ENCODE peak calls at places on chromosomes 6 and 20, in seven cellular contexts. Z is SK-N-SH, S is neural progenitor cell, N is thoracic aorta, R is lower lobe of right lung, V is heart right ventricle, X is hepatocyte. T is an unnamed sample.

GRCh38 chr6:89239338-89239737 is 22.2 kb upstream of the GABRR1 start:
- DNase-seq in N (no peak), X (no peak), R (no peak), S (no peak), V (no peak), Z (peak; percentile 34), T (no peak)

GRCh38 chr6:111522393-111523020 is 39.5 kb upstream of the REV3L start:
- DNase-seq in X (no peak), Z (no peak), V (no peak), R (no peak), S (no peak), N (no peak), T (no peak)

GRCh38 chr6:13725570-13725969 is 13.9 kb upstream of the RANBP9 start:
- DNase-seq in R (no peak), Z (no peak), N (no peak), S (no peak), V (no peak), X (no peak), T (peak; percentile 98)

GRCh38 chr6:122735618-122736017 is 43.9 kb upstream of the FABP7 start:
- DNase-seq in R (no peak), N (no peak), V (no peak), S (no peak), Z (no peak), X (no peak), T (peak; percentile 100)

GRCh38 chr20:48198951-48199431 is 413.7 kb upstream of the SULF2 start:
- DNase-seq in S (no peak), Z (no peak), X (no peak), V (no peak), R (no peak), N (no peak), T (no peak)

GRCh38 chr6:91659881-91660280 is 1073.0 kb upstream of the MAP3K7 start:
- DNase-seq in V (no peak), Z (no peak), N (no peak), R (no peak), S (no peak), X (no peak), T (no peak)

GRCh38 chr6:100271625-100272024 is 193.1 kb downstream of the SIM1 start:
- DNase-seq in V (no peak), X (no peak), N (no peak), Z (no peak), R (no peak), S (no peak), T (no peak)

GRCh38 chr20:34862724-34863123 is 9.9 kb downstream of the GGT7 start:
- DNase-seq in Z (no peak), S (no peak), R (no peak), V (no peak), X (no peak), N (no peak), T (no peak)

GRCh38 chr6:27426045-27426620 is 37.6 kb downstream of the ZNF391 start:
- DNase-seq in N (no peak), R (no peak), V (no peak), Z (no peak), S (no peak), X (no peak), T (peak; percentile 4)

GRCh38 chr6:41277644-41278043 is 8.8 kb downstream of the TREM1 start:
- DNase-seq in X (no peak), R (no peak), V (peak; percentile 21), Z (no peak), S (no peak), N (no peak), T (no peak)

GRCh38 chr20:43740642-43741041 is 13.8 kb upstream of the GTSF1L start:
- DNase-seq in V (no peak), N (no peak), S (no peak), X (no peak), R (no peak), Z (no peak), T (no peak)

GRCh38 chr20:55273149-55273548 is 732.2 kb downstream of the CBLN4 start:
- DNase-seq in X (no peak), Z (no peak), V (peak; percentile 7), S (no peak), N (no peak), R (no peak), T (no peak)

GRCh38 chr6:12060780-12061619 is 48.9 kb downstream of the HIVEP1 start:
- DNase-seq in R (peak; percentile 84), Z (no peak), V (peak; percentile 58), N (no peak), X (peak; percentile 37), S (peak; percentile 66), T (peak; percentile 59)

GRCh38 chr20:3847419-3847940 is 846 bp downstream of the MAVS start:
- DNase-seq in X (no peak), S (no peak), Z (no peak), V (no peak), R (no peak), N (no peak), T (no peak)

GRCh38 chr6:79070206-79070825 is 7.7 kb downstream of the PHIP start:
- DNase-seq in X (no peak), R (no peak), Z (no peak), V (no peak), S (no peak), N (no peak), T (no peak)

GRCh38 chr20:45781391-45781931 is 10.2 kb downstream of the WFDC3 start:
- DNase-seq in Z (no peak), X (peak; percentile 53), V (no peak), N (no peak), S (no peak), R (no peak), T (peak; percentile 97)

GRCh38 chr6:131754088-131754487 is 43.3 kb upstream of the CTAGE9 start:
- DNase-seq in X (no peak), N (no peak), Z (no peak), V (no peak), S (no peak), R (no peak), T (no peak)

GRCh38 chr6:45930419-45931059 is 85.1 kb downstream of the CLIC5 start:
- DNase-seq in V (peak; percentile 73), S (peak; percentile 72), N (no peak), R (peak; percentile 70), Z (peak; percentile 62), X (peak; percentile 82), T (peak; percentile 44)

GRCh38 chr20:62227977-62228958 is 8.2 kb upstream of the HRH3 start:
- DNase-seq in X (no peak), Z (peak; percentile 40), V (no peak), R (no peak), S (peak; percentile 44), N (no peak), T (no peak)

GRCh38 chr6:53524455-53524815 is 20.5 kb downstream of the GCLC start:
- DNase-seq in V (no peak), N (no peak), S (no peak), R (no peak), Z (no peak), X (peak; percentile 24), T (peak; percentile 72)

GRCh38 chr6:27478706-27479318 is 5.9 kb upstream of the ZNF184 start:
- DNase-seq in Z (peak; percentile 40), X (peak; percentile 91), V (peak; percentile 93), N (peak; percentile 79), R (peak; percentile 89), S (peak; percentile 86), T (peak; percentile 81)

GRCh38 chr20:32980131-32980941 is 23.9 kb downstream of the SUN5 start:
- DNase-seq in X (peak; percentile 44), V (no peak), N (no peak), S (peak; percentile 57), Z (no peak), R (no peak), T (no peak)
- H3K36me3 ChIP-seq in X (no peaks in the 10 kb centered on the region), V (no peaks in the 10 kb centered on the region), N (no peaks in the 10 kb centered on the region), S (no peaks in the 10 kb centered on the region), Z (no peaks in the 10 kb centered on the region), R (no peaks in the 10 kb centered on the region), T (no peaks in the 10 kb centered on the region)

GRCh38 chr6:114733596-114733995 is 390.8 kb upstream of the HS3ST5 start:
- DNase-seq in N (no peak), X (no peak), V (no peak), R (no peak), Z (no peak), S (no peak), T (no peak)

GRCh38 chr6:114739656-114740055 is 396.8 kb upstream of the HS3ST5 start:
- DNase-seq in R (no peak), N (no peak), S (no peak), X (no peak), V (no peak), Z (no peak), T (peak; percentile 3)

GRCh38 chr6:114740547-114740946 is 397.7 kb upstream of the HS3ST5 start:
- DNase-seq in V (peak; percentile 11), Z (no peak), N (no peak), S (no peak), X (no peak), R (no peak), T (no peak)

DNA sequence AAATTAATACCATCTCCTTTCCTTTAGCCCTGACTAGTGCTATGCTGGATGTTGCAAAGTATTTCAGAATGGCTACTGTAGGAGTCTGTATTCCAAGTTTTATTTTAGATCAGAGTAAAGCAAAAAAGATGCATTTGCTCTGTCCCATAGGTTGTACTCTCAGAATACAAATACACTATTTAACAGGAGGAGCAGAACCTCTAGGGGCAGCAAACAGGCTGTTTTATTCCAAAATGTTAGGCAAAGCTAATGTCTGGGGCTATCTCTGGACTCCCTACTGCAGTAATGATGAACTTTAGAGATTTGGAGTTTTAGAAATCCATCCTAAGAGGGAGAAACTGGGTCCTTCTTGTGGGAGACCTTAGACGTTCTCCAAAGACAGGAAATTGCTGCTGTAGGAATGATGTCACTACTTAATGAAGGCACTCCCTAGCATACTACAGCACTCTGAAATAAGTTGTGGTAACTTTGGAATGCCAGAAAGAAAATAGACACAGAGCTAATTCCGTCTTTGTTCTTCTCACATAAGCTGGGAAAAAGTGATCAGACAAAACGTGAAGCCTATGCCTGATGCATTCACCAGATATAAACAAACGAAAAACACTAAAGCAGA is 392.4 kb upstream of the HS3ST5 start:
- DNase-seq in X (no peak), S (peak; percentile 2), N (no peak), R (no peak), Z (no peak), V (no peak), T (no peak)
- TF ChIP-seq CTCF in X (peak; percentile 25), S (peak; percentile 33), N (no peak), R (no peak), Z (no peak), V (no peak), T (no peak)

DNA sequence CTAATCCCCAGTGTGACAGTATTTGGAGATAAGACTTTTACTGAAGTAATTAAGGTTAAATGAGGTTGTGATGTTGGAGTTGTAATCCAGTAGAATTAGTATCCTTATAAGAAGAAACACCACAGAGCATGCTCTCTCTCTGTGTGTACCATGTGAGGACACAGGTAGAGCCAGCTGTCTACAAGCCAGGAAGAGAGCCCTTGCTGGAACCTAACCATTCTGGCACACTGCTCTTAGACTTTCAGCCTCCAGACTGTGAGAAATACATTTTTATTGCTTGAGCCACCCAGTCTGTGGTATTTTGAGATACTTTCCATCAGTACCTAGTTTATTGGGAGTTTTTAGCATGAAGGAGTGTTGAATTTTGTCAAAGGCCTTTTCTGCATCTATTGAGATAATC is 110.2 kb downstream of the PHF3 start:
- DNase-seq in Z (no peak), X (no peak), V (no peak), R (no peak), S (no peak), N (no peak), T (no peak)
- H3K4me3 ChIP-seq in Z (no peak overlapping the region), X (no peak overlapping the region), V (no peak overlapping the region), R (no peak overlapping the region), S (no peak overlapping the region), N (no peak overlapping the region), T (no peak overlapping the region)

DNA sequence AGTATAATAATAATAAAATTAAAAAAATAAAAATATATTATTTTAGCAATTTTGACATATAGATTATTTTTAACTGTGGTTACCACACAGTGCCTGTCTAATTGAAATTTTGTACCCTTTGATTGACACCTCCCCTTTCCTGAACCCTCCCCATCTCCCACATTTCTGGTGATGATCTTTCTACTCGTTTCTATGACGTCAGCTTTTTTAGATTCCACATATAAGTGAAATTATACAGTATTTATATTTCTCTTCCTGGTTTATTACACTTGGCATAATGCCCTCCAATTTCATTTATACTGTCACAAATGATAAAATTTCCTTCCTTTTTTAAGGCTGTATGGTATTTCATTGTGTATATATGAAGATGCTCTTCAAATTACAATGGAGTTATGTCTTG is 258.1 kb upstream of the PTCHD4 start:
- DNase-seq in N (no peak), Z (no peak), V (no peak), S (no peak), R (no peak), X (no peak), T (no peak)
- H3K36me3 ChIP-seq in N (no peaks in the 10 kb centered on the region), Z (no peaks in the 10 kb centered on the region), V (no peaks in the 10 kb centered on the region), S (no peaks in the 10 kb centered on the region), R (no peaks in the 10 kb centered on the region), X (no peaks in the 10 kb centered on the region), T (no peaks in the 10 kb centered on the region)

T was measured in bronchial epithelial cell.